ENCODE peak calls at places on chromosomes 2 and 18, in five cellular contexts. S, L, C, I and D are unnamed samples.

GRCh38 chr18:76430636-76431035 is 64.4 kb downstream of the ZNF516 start:
- DNase-seq in C (no peak), S (no peak), I (no peak), L (no peak), D (no peak)

GRCh38 chr18:71597219-71597618 is 946.9 kb downstream of the CBLN2 start:
- DNase-seq in L (no peak), S (no peak), I (no peak), C (no peak), D (no peak)

GRCh38 chr2:20125616-20126015 is 74.2 kb upstream of the LAPTM4A start:
- DNase-seq in L (no peak), C (no peak), I (no peak), S (no peak), D (no peak)

GRCh38 chr2:120439637-120440384 is 93.9 kb downstream of the INHBB start:
- DNase-seq in I (no peak), S (no peak), L (no peak), C (no peak), D (no peak)

GRCh38 chr2:220365023-220365422 is 737.6 kb downstream of the SLC4A3 start:
- DNase-seq in L (no peak), S (no peak), C (no peak), I (no peak), D (no peak)

GRCh38 chr2:75465317-75465998 is 95.3 kb downstream of the EVA1A start:
- DNase-seq in L (no peak), C (no peak), S (peak), I (no peak), D (no peak)

GRCh38 chr2:240287011-240287410 is 146.6 kb upstream of the OTOS start:
- DNase-seq in C (no peak), S (no peak), I (no peak), L (no peak), D (no peak)

GRCh38 chr2:119478188-119479065 is 45.9 kb downstream of the SCTR start:
- DNase-seq in L (no peak), I (no peak), C (no peak), S (no peak), D (no peak)

GRCh38 chr2:234828382-234829073 is 123.3 kb upstream of the SH3BP4 start:
- DNase-seq in C (no peak), I (no peak), L (peak), S (no peak), D (no peak)

GRCh38 chr18:36066731-36067117 is 635 bp downstream of the RPRD1A start:
- DNase-seq in S (no peak), L (no peak), C (no peak), I (no peak), D (no peak)

GRCh38 chr18:43780782-43781340 is 503.6 kb upstream of the SYT4 start:
- DNase-seq in S (no peak), L (no peak), I (no peak), C (no peak), D (no peak)

GRCh38 chr2:221060335-221060734 is 511.8 kb downstream of the EPHA4 start:
- DNase-seq in L (no peak), C (no peak), S (no peak), I (no peak), D (no peak)

GRCh38 chr2:233486778-233487552 is 79.6 kb downstream of the USP40 start:
- DNase-seq in I (no peak), C (no peak), L (peak), S (no peak), D (no peak)

GRCh38 chr2:20584637-20585321 is 66.1 kb downstream of the HS1BP3 start:
- DNase-seq in L (peak), I (no peak), S (peak), C (no peak), D (no peak)

GRCh38 chr2:37812941-37813730 is 112.0 kb upstream of the RMDN2 start:
- DNase-seq in L (no peak), C (no peak), S (no peak), I (no peak), D (no peak)

GRCh38 chr2:26649992-26650712 is 9.0 kb upstream of the CIB4 start:
- DNase-seq in S (no peak), I (no peak), L (no peak), C (no peak), D (no peak)

GRCh38 chr18:79573921-79574491 is 105.6 kb upstream of the CTDP1 start:
- DNase-seq in S (peak), I (no peak), C (no peak), L (no peak), D (no peak)

GRCh38 chr18:79405019-79405780 is 9.5 kb downstream of the NFATC1 start:
- DNase-seq in L (no peak), S (no peak), C (no peak), I (no peak), D (no peak)

GRCh38 chr2:44269831-44270230 is 5.4 kb upstream of the SLC3A1 start:
- DNase-seq in S (no peak), L (peak), C (no peak), I (no peak), D (no peak)

GRCh38 chr18:12246849-12247808 is 7.0 kb upstream of the CIDEA start:
- DNase-seq in S (no peak), I (no peak), L (no peak), C (no peak), D (no peak)

GRCh38 chr18:36212301-36212977 is 25.1 kb downstream of the MOCOS start:
- DNase-seq in C (no peak), S (no peak), I (no peak), L (no peak), D (no peak)

GRCh38 chr18:7974200-7974874 is 407.2 kb downstream of the PTPRM start:
- DNase-seq in I (no peak), L (no peak), C (no peak), S (peak), D (no peak)

GRCh38 chr2:101704046-101704466 is 6.5 kb downstream of the MAP4K4 start:
- DNase-seq in S (no peak), C (no peak), I (no peak), L (no peak), D (no peak)

GRCh38 chr18:10523544-10523943 is 2.3 kb upstream of the NAPG start:
- DNase-seq in C (no peak), S (no peak), I (no peak), L (no peak), D (no peak)